ENCODE peak calls at places on chromosomes 6 and 20, in eight cellular contexts. L is lower lobe of right lung; B is WTC11; U is fibroblast of lung; N is fibroblast of mammary gland; O is activated CD8-positive, alpha-beta T cell treated with anti-CD3 and anti-CD28 coated beads for 36 hours; Z is astrocyte of the spinal cord; R is glutamatergic neuron. W is an unnamed sample.

GRCh38 chr20:8232332-8232731 is 100.3 kb downstream of the PLCB1 start:
- DNase-seq in L (no peak), B (no peak), U (no peak), N (no peak), O (no peak), Z (no peak), R (no peak), W (no peak)

GRCh38 chr6:40550096-40550731 is 37.0 kb downstream of the LRFN2 start:
- DNase-seq in L (no peak), B (no peak), U (peak; percentile 53), N (peak; percentile 57), O (peak; percentile 36), Z (peak; percentile 43), R (no peak), W (peak; percentile 55)

GRCh38 chr6:11044712-11045167 is 635 bp upstream of the ELOVL2 start:
- DNase-seq in L (no peak), B (peak; percentile 24), U (no peak), N (no peak), O (no peak), Z (no peak), R (no peak), W (no peak)

GRCh38 chr6:122276637-122277036 is 122.8 kb upstream of the HSF2 start:
- DNase-seq in L (no peak), B (no peak), U (no peak), N (peak; percentile 5), O (no peak), Z (no peak), R (no peak), W (no peak)

GRCh38 chr20:3545401-3545925 is 74.6 kb downstream of the ATRN start:
- DNase-seq in L (no peak), B (no peak), U (no peak), N (no peak), O (no peak), Z (no peak), R (no peak), W (no peak)

GRCh38 chr20:38339993-38340392 is 6.3 kb upstream of the LBP start:
- DNase-seq in L (no peak), B (no peak), U (no peak), N (no peak), O (no peak), Z (no peak), R (no peak), W (no peak)

GRCh38 chr20:8012724-8013123 is 6.8 kb downstream of the TMX4 start:
- DNase-seq in L (no peak), B (no peak), U (no peak), N (no peak), O (no peak), Z (no peak), R (no peak), W (no peak)

GRCh38 chr20:39851459-39851858 is 837.6 kb downstream of the MAFB start:
- DNase-seq in L (no peak), B (no peak), U (peak; percentile 19), N (peak; percentile 82), O (no peak), Z (peak; percentile 34), R (no peak), W (no peak)

GRCh38 chr6:139323511-139324445 is 32.0 kb upstream of the TXLNB start:
- DNase-seq in L (peak; percentile 76), B (peak; percentile 63), U (peak; percentile 71), N (peak; percentile 76), O (peak; percentile 91), Z (peak; percentile 71), R (peak; percentile 34), W (peak; percentile 67)

GRCh38 chr6:87832025-87832825 is 130.2 kb upstream of the AKIRIN2 start:
- DNase-seq in L (no peak), B (no peak), U (peak; percentile 43), N (peak; percentile 43), O (no peak), Z (peak; percentile 56), R (no peak), W (no peak)
- TF ChIP-seq CTCF in L (peak; percentile 56), B (no peak), U (peak; percentile 52), N (peak; percentile 53), O (peak; percentile 35), Z (peak; percentile 49), R (no peak), W (no peak)

DNA sequence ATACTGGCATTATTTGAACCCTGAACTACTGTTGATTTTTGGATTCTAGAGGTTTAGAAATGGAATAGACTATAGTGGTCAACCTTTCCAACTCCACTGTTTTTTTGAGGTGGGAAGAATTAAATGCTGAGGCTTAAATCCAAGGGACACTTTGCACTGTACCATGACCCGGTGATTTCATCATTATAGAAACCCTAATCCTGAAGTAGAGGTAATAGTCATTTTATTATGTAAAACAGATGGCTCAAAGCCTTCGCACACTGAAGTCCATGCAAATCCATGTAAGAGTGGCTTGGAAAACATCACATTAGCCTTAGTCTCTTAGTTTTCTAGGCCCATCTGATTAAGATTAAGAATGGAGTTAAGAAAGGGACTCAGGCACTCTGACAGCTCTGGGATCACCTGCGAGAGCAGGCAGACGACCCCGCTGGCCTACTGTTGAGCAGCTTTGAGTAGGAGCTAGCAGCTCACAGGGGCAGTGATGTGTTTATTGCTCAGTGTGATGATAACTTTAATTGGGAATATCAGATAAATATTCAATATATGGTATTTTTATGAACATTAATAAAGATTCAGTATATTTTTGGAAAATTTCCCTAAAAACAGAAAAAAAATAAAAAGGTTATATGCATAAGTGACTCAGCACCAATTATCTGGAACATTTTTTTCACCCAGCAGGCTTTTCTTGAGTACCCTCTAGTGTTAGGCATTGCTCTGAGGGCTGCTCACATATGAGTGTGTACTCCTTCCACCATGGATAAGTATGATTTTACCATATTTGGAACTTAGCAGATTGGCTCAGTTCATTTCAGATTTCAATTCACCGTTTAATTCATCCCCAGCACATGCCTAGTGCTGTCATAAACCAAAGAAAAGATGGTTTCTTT is 13.4 kb downstream of the SLX4IP start:
- DNase-seq in L (no peak), B (no peak), U (peak; percentile 62), N (peak; percentile 54), O (no peak), Z (no peak), R (no peak), W (no peak)
- TF ChIP-seq CTCF in L (no peak), B (no peak), U (peak; percentile 23), N (peak; percentile 13), O (no peak), Z (no peak), R (no peak), W (no peak)

DNA sequence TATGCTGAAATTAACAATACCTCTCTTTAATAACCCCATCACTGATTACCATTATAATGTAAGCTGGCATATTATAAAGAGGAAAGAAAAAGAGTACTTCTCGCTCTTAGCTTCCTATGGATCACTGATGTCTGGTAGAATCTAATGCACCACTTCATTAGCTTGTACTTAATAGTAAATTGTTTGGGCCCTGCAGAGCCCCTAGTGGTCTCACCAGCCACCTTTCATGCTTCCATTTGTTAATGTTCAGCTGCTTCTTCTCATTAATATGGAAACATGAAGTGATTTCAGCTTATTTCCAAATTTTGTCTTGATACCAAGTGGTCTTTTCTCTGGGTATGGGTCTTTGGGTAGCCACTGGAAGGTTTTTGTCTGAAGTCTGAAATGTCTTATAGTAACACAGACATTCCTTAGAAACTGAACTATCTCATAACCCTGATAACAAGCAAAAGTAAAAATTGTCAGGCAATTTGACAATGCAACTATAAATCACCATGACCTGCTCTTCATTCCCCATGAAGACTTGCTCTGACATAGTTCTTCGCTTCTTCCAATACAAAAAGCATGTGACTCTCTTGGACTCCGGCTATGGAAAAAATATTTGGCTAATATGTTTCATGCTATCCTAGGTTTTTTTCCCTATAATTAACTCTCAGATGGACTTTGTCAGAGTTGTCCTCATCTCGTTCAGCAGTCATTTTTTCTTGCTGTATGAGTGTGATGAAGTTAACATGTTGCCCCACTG is 395.8 kb upstream of the MARCKS start:
- DNase-seq in L (no peak), B (no peak), U (no peak), N (peak; percentile 41), O (no peak), Z (no peak), R (no peak), W (no peak)
- TF ChIP-seq CTCF in L (no peak), B (no peak), U (peak; percentile 36), N (peak; percentile 27), O (no peak), Z (peak; percentile 31), R (no peak), W (no peak)

GRCh38 chr6:84224251-84224650 is 3.2 kb downstream of the CEP162 start:
- DNase-seq in L (no peak), B (no peak), U (no peak), N (no peak), O (no peak), Z (no peak), R (no peak), W (no peak)

GRCh38 chr6:84222426-84222825 is 5.0 kb downstream of the CEP162 start:
- DNase-seq in L (no peak), B (no peak), U (no peak), N (no peak), O (no peak), Z (no peak), R (no peak), W (no peak)

GRCh38 chr6:84218091-84218490 is 9.4 kb downstream of the CEP162 start:
- DNase-seq in L (no peak), B (peak; percentile 25), U (no peak), N (no peak), O (no peak), Z (no peak), R (no peak), W (no peak)

GRCh38 chr6:84220809-84221409 is 6.5 kb downstream of the CEP162 start:
- DNase-seq in L (no peak), B (no peak), U (peak; percentile 61), N (peak; percentile 49), O (no peak), Z (peak; percentile 60), R (no peak), W (no peak)
- TF ChIP-seq CTCF in L (peak; percentile 40), B (peak; percentile 49), U (peak; percentile 36), N (peak; percentile 46), O (peak; percentile 64), Z (peak; percentile 40), R (peak; percentile 80), W (peak; percentile 91)

GRCh38 chr20:6829510-6830116 is 62.1 kb downstream of the BMP2 start:
- DNase-seq in L (no peak), B (no peak), U (peak; percentile 5), N (peak; percentile 1), O (no peak), Z (no peak), R (no peak), W (no peak)
- TF ChIP-seq CTCF in L (no peak), B (peak; percentile 25), U (peak; percentile 38), N (no peak), O (no peak), Z (no peak), R (no peak), W (no peak)

DNA sequence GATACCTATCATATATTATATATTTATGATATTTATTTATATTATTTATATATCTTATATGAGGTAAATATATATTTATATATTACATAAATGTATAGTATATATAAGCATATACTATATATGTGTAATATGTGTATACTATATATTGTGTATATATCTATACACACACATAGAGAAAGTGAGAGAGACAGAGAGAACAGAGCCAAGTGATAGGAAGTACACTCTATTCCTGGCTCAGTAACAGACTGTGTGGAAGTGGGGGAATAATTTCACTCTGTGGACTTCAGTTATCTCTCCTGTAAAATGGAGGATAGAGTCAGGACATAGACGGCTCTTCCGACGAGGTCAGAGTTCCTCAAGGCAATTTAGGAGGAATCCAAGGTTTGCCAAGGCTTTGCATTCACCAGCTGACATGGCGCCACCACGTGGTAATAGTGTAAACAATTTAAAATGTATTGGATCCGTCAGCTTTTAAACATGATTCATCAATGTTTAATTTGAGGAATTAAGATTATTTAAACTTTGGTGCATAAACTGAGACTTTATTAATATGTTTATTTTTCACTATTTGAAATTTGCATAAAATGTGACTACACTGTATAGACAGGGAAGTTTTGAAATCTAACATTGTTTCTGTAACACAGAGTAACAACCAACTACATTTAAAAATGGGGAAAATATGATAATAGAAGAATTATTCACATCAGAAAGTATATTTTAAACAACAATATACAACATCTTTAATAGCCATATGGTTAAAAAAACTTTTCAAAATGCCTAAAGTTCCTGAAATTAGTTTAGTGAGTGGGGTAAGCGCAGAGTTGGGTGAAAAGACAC is 75.4 kb upstream of the TMEM244 start:
- DNase-seq in L (peak; percentile 52), B (peak; percentile 56), U (peak; percentile 73), N (peak; percentile 84), O (peak; percentile 59), Z (peak; percentile 67), R (peak; percentile 50), W (peak; percentile 60)
- TF ChIP-seq CTCF in L (peak; percentile 44), B (peak; percentile 22), U (peak; percentile 44), N (peak; percentile 51), O (peak; percentile 83), Z (peak; percentile 49), R (peak; percentile 69), W (peak; percentile 66)